ENCODE peak calls at places on chromosomes 12 and 14, in ten cellular contexts. S is mesothelial cell of epicardium; D is SIG-M5; B is HT-29; Y is IMR-90; X is tibial artery; H is stimulated activated CD4-positive, alpha-beta T cell treated with anti-CD3 and anti-CD28 coated beads, Interleukin-1b, Interleukin-23, amount 100 ng/mL, for 24 hours; F is HS-27A; T is amniotic stem cell; I is T-helper 2 cell. E is an unnamed sample.

GRCh38 chr14:22856428-22856827 is 15.1 kb upstream of the LRP10 start:
- DNase-seq in S (no peak), D (no peak), B (no peak), Y (no peak), X (no peak), H (no peak), F (no peak), T (no peak), I (no peak), E (no peak)

GRCh38 chr12:21527451-21528180 is 1.5 kb downstream of the SPX start:
- DNase-seq in S (peak; percentile 64), D (no peak), B (no peak), Y (peak; percentile 18), X (no peak), H (peak; percentile 54), F (peak; percentile 39), T (peak; percentile 38), I (peak; percentile 33), E (no peak)

GRCh38 chr14:92252291-92252690 is 70.7 kb upstream of the SLC24A4 start:
- DNase-seq in S (no peak), D (no peak), B (no peak), Y (no peak), X (no peak), H (no peak), F (no peak), T (no peak), I (no peak), E (no peak)

GRCh38 chr14:43647302-43647701 is 859.8 kb downstream of the FSCB start:
- DNase-seq in S (no peak), D (no peak), B (no peak), Y (no peak), X (no peak), H (no peak), F (no peak), T (no peak), I (no peak), E (no peak)

GRCh38 chr12:122878780-122879612 is 16.9 kb downstream of the VPS37B start:
- DNase-seq in S (no peak), D (no peak), B (no peak), Y (no peak), X (no peak), H (no peak), F (no peak), T (no peak), I (no peak), E (no peak)

GRCh38 chr14:103157969-103158368 is 34.7 kb downstream of the TNFAIP2 start:
- DNase-seq in S (no peak), D (no peak), B (no peak), Y (no peak), X (no peak), H (no peak), F (no peak), T (no peak), I (no peak), E (no peak)

GRCh38 chr12:59737725-59738463 is 142.1 kb downstream of the SLC16A7 start:
- DNase-seq in S (no peak), D (no peak), B (no peak), Y (peak; percentile 46), X (no peak), H (no peak), F (no peak), T (no peak), I (no peak), E (no peak)

GRCh38 chr12:45681469-45681868 is 48.0 kb upstream of the ARID2 start:
- DNase-seq in S (no peak), D (no peak), B (no peak), Y (peak; percentile 7), X (no peak), H (no peak), F (no peak), T (no peak), I (no peak), E (no peak)

GRCh38 chr14:42130809-42131208 is 524.1 kb downstream of the LRFN5 start:
- DNase-seq in S (no peak), D (no peak), B (no peak), Y (no peak), X (no peak), H (no peak), F (no peak), T (no peak), I (no peak), E (no peak)

GRCh38 chr12:117914686-117915085 is 54.1 kb downstream of the KSR2 start:
- DNase-seq in S (no peak), D (no peak), B (no peak), Y (no peak), X (no peak), H (no peak), F (no peak), T (no peak), I (no peak), E (no peak)

GRCh38 chr12:6540181-6540877 is 6.0 kb downstream of the GAPDH start:
- DNase-seq in S (peak; percentile 80), D (no peak), B (peak; percentile 88), Y (peak; percentile 93), X (peak; percentile 95), H (peak; percentile 46), F (peak; percentile 90), T (peak; percentile 89), I (peak; percentile 31), E (peak; percentile 87)

GRCh38 chr14:56210570-56210969 is 92.4 kb downstream of the PELI2 start:
- DNase-seq in S (no peak), D (no peak), B (no peak), Y (no peak), X (no peak), H (no peak), F (no peak), T (no peak), I (no peak), E (no peak)

GRCh38 chr12:2334291-2335088 is 281.7 kb downstream of the CACNA1C start:
- DNase-seq in S (no peak), D (no peak), B (no peak), Y (no peak), X (no peak), H (no peak), F (no peak), T (no peak), I (no peak), E (no peak)

GRCh38 chr12:3827301-3828000 is 45.7 kb downstream of the PARP11 start:
- DNase-seq in S (no peak), D (no peak), B (no peak), Y (no peak), X (no peak), H (no peak), F (no peak), T (no peak), I (no peak), E (no peak)

GRCh38 chr14:55500219-55500701 is 59.8 kb upstream of the TBPL2 start:
- DNase-seq in S (no peak), D (no peak), B (no peak), Y (no peak), X (no peak), H (no peak), F (no peak), T (no peak), I (no peak), E (no peak)

E was measured in DND-41.